ENCODE peak calls at places on chromosomes 2 and 18, in five cellular contexts. One of them, this sample, is unnamed.

GRCh38 chr18:61606759-61607158 is 273.5 kb downstream of the CDH20 start:
- DNase-seq in tibial artery: peak; percentile 84
- DNase-seq in cardiac muscle cell: peak; percentile 96
- DNase-seq in upper lobe of right lung: peak; percentile 70
- DNase-seq in Panc1: peak; percentile 48
- DNase-seq in this sample: peak; percentile 96

GRCh38 chr2:171482308-171482707 is 40.0 kb upstream of the CYBRD1 start:
- DNase-seq in tibial artery: no peak
- DNase-seq in upper lobe of right lung: no peak
- DNase-seq in Panc1: no peak
- DNase-seq in cardiac muscle cell: peak; percentile 22
- DNase-seq in this sample: no peak

GRCh38 chr2:241871538-241872312 is 2.2 kb downstream of the RTP5 start:
- DNase-seq in tibial artery: no peak
- DNase-seq in upper lobe of right lung: no peak
- DNase-seq in cardiac muscle cell: no peak
- DNase-seq in Panc1: no peak
- DNase-seq in this sample: no peak

GRCh38 chr2:227473019-227473461 is 1.1 kb downstream of the AGFG1 start:
- DNase-seq in cardiac muscle cell: no peak
- DNase-seq in Panc1: no peak
- DNase-seq in upper lobe of right lung: no peak
- DNase-seq in tibial artery: no peak
- DNase-seq in this sample: no peak

GRCh38 chr18:63844254-63844653 is 43.3 kb upstream of the SERPINB2 start:
- DNase-seq in cardiac muscle cell: peak; percentile 46
- DNase-seq in Panc1: no peak
- DNase-seq in tibial artery: no peak
- DNase-seq in upper lobe of right lung: no peak
- DNase-seq in this sample: peak; percentile 15

GRCh38 chr2:3784731-3785130 is 81.4 kb downstream of the DCDC2C start:
- DNase-seq in tibial artery: no peak
- DNase-seq in upper lobe of right lung: no peak
- DNase-seq in Panc1: no peak
- DNase-seq in cardiac muscle cell: peak; percentile 3
- DNase-seq in this sample: peak; percentile 47

GRCh38 chr2:240449764-240450531 is 14.5 kb downstream of the GPC1 start:
- DNase-seq in tibial artery: no peak
- DNase-seq in upper lobe of right lung: no peak
- DNase-seq in cardiac muscle cell: no peak
- DNase-seq in Panc1: no peak
- DNase-seq in this sample: no peak

GRCh38 chr2:238498188-238498587 is 71.5 kb downstream of the ASB1 start:
- DNase-seq in Panc1: no peak
- DNase-seq in upper lobe of right lung: peak; percentile 47
- DNase-seq in cardiac muscle cell: no peak
- DNase-seq in tibial artery: peak; percentile 59
- DNase-seq in this sample: no peak

GRCh38 chr2:145874466-145874865 is 1354.5 kb upstream of the ZEB2 start:
- DNase-seq in upper lobe of right lung: no peak
- DNase-seq in tibial artery: no peak
- DNase-seq in Panc1: no peak
- DNase-seq in cardiac muscle cell: peak; percentile 68
- DNase-seq in this sample: no peak

GRCh38 chr2:53509827-53510785 is 257.5 kb upstream of the CHAC2 start:
- DNase-seq in tibial artery: no peak
- DNase-seq in upper lobe of right lung: no peak
- DNase-seq in Panc1: no peak
- DNase-seq in cardiac muscle cell: no peak
- DNase-seq in this sample: no peak

GRCh38 chr2:137947714-137948336 is 16.4 kb upstream of the HNMT start:
- DNase-seq in tibial artery: peak; percentile 77
- DNase-seq in Panc1: no peak
- DNase-seq in cardiac muscle cell: peak; percentile 83
- DNase-seq in upper lobe of right lung: peak; percentile 81
- DNase-seq in this sample: peak; percentile 70

GRCh38 chr2:39068757-39069515 is 51.9 kb downstream of the SOS1 start:
- DNase-seq in upper lobe of right lung: no peak
- DNase-seq in Panc1: no peak
- DNase-seq in cardiac muscle cell: peak; percentile 2
- DNase-seq in tibial artery: no peak
- DNase-seq in this sample: no peak

GRCh38 chr2:10301946-10302478 is 692 bp upstream of the HPCAL1 start:
- DNase-seq in upper lobe of right lung: no peak
- DNase-seq in tibial artery: no peak
- DNase-seq in cardiac muscle cell: no peak
- DNase-seq in Panc1: no peak
- DNase-seq in this sample: no peak

GRCh38 chr2:64327510-64328414 is 126.2 kb upstream of the LGALSL start:
- DNase-seq in cardiac muscle cell: peak; percentile 54
- DNase-seq in tibial artery: no peak
- DNase-seq in upper lobe of right lung: peak; percentile 77
- DNase-seq in Panc1: no peak
- DNase-seq in this sample: no peak
- H3K4me3 ChIP-seq in cardiac muscle cell: no peak overlapping the region
- H3K4me3 ChIP-seq in tibial artery: no peak overlapping the region
- H3K4me3 ChIP-seq in upper lobe of right lung: peak overlapping the region; percentile 19
- H3K4me3 ChIP-seq in Panc1: no peak overlapping the region
- H3K4me3 ChIP-seq in this sample: no peak overlapping the region

GRCh38 chr18:77065221-77065981 is 67.2 kb downstream of the MBP start:
- DNase-seq in tibial artery: no peak
- DNase-seq in cardiac muscle cell: peak; percentile 97
- DNase-seq in Panc1: peak; percentile 93
- DNase-seq in upper lobe of right lung: peak; percentile 83
- DNase-seq in this sample: peak; percentile 84
- H3K4me1 ChIP-seq in tibial artery: peaks cover 21% of the 10 kb centered on the region
- H3K4me1 ChIP-seq in cardiac muscle cell: no peaks in the 10 kb centered on the region
- H3K4me1 ChIP-seq in Panc1: peaks cover 85% of the 10 kb centered on the region
- H3K4me1 ChIP-seq in upper lobe of right lung: peaks cover 71% of the 10 kb centered on the region
- H3K4me1 ChIP-seq in this sample: peaks cover 95% of the 10 kb centered on the region

GRCh38 chr2:232473467-232473890 is 14.2 kb downstream of the ECEL1 start:
- DNase-seq in tibial artery: no peak
- DNase-seq in upper lobe of right lung: peak; percentile 61
- DNase-seq in cardiac muscle cell: peak; percentile 35
- DNase-seq in Panc1: no peak
- DNase-seq in this sample: no peak
- H3K27me3 ChIP-seq in tibial artery: no peaks in the 10 kb centered on the region
- H3K27me3 ChIP-seq in upper lobe of right lung: no peaks in the 10 kb centered on the region
- H3K27me3 ChIP-seq in cardiac muscle cell: peaks cover 82% of the 10 kb centered on the region
- H3K27me3 ChIP-seq in Panc1: peaks cover 18% of the 10 kb centered on the region
- H3K27me3 ChIP-seq in this sample: peaks cover 37% of the 10 kb centered on the region

GRCh38 chr18:3873698-3874495 is 423.9 kb downstream of the TGIF1 start:
- DNase-seq in cardiac muscle cell: no peak
- DNase-seq in tibial artery: no peak
- DNase-seq in upper lobe of right lung: no peak
- DNase-seq in Panc1: no peak
- DNase-seq in this sample: no peak
- H3K4me3 ChIP-seq in cardiac muscle cell: no peak overlapping the region
- H3K4me3 ChIP-seq in tibial artery: peak overlapping the region; percentile 13
- H3K4me3 ChIP-seq in upper lobe of right lung: no peak overlapping the region
- H3K4me3 ChIP-seq in Panc1: no peak overlapping the region
- H3K4me3 ChIP-seq in this sample: no peak overlapping the region

GRCh38 chr2:12730265-12730664 is 13.5 kb downstream of the TRIB2 start:
- DNase-seq in Panc1: no peak
- DNase-seq in cardiac muscle cell: no peak
- DNase-seq in upper lobe of right lung: no peak
- DNase-seq in tibial artery: no peak
- DNase-seq in this sample: no peak
- H3K4me1 ChIP-seq in Panc1: no peaks in the 10 kb centered on the region
- H3K4me1 ChIP-seq in cardiac muscle cell: peaks cover 12% of the 10 kb centered on the region
- H3K4me1 ChIP-seq in upper lobe of right lung: peaks cover 66% of the 10 kb centered on the region
- H3K4me1 ChIP-seq in tibial artery: peaks cover 52% of the 10 kb centered on the region
- H3K4me1 ChIP-seq in this sample: no peaks in the 10 kb centered on the region

DNA sequence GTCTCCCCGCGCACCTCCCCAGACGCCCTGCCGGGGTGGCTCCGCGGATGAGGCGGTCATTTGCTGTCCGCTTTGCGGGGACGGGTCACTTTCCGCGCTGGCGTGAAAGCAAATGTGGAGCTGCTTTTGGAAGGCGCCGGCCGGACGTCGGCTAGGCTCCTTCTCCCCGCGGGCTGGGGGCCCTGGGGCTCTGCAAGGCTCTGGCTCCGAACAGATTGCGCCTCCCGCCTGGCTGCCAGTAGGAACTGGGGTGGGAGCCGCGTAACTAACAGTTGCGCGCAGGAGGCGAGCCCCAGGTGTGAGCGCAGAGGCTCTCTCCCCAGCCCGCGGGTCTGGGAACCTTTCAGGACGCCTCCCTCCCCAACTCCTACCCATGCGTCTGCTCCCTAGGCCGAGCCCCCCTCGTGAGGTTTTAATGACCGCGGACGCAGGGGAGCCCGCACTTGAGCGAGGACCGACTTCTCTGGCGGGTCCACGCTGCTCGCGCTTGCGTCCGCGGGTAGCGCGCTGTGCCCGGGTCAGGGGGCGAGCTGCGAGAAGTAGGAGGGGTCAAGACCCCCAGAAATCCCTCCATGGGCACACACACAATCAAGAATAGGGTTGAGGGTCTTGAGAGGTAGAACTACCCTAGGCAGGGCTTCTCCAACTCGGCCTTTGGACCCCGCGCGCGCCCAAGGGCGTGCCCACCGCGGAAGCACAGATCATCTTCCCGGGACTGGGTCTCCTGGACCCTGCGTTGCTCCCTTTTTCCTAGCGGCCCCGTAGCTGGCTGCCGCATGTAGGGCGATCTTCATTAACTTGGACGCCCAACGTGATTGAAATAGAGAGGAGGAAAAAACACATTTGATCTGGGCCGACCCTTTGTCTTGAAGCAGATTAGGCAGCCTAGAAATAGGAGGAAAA is 146.8 kb downstream of the MEIS1 start:
- DNase-seq in upper lobe of right lung: no peak
- DNase-seq in tibial artery: no peak
- DNase-seq in cardiac muscle cell: peak; percentile 22
- DNase-seq in Panc1: no peak
- DNase-seq in this sample: no peak
- H3K27me3 ChIP-seq in upper lobe of right lung: peaks cover 90% of the 10 kb centered on the region
- H3K27me3 ChIP-seq in tibial artery: peaks cover 5% of the 10 kb centered on the region
- H3K27me3 ChIP-seq in cardiac muscle cell: peaks cover 27% of the 10 kb centered on the region
- H3K27me3 ChIP-seq in Panc1: peaks cover 61% of the 10 kb centered on the region
- H3K27me3 ChIP-seq in this sample: peaks cover 12% of the 10 kb centered on the region

DNA sequence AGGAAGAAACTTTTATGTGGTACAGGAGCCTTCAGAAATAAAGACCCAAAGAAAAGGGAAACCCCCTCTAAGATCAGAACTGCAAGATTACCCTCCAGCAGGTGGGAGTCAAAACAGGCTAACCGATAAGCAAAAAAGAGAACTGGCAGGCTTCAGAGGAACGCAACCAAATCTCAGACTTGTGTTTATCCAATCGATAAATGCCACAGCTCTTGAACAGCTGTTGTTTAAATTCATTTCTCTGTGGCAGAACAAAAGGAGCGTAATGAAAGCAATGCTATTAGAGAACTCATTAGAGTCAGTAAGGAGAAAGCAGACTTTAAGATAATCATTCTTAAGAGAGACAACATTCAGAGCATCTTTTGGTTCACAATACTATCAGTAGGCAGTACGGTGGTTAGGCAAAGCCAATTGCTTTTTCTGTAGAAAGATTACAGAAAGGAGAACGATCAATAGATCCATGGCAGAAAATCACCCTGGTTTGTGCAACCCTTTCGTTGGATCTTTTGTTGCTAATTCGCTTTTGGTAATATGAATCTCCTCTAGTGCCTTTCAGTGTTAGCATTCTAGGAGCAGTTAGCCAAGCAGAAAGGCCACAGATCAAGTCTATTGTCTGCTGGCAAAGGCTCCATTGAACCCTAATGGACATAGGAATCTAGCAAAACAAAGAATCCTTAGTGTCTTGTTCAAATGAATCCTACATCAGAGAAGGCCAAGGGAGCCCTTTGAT is 476.4 kb upstream of the CHST9 start:
- DNase-seq in cardiac muscle cell: no peak
- DNase-seq in tibial artery: no peak
- DNase-seq in upper lobe of right lung: no peak
- DNase-seq in Panc1: no peak
- DNase-seq in this sample: no peak
- H3K4me3 ChIP-seq in cardiac muscle cell: no peak overlapping the region
- H3K4me3 ChIP-seq in tibial artery: no peak overlapping the region
- H3K4me3 ChIP-seq in upper lobe of right lung: no peak overlapping the region
- H3K4me3 ChIP-seq in Panc1: no peak overlapping the region
- H3K4me3 ChIP-seq in this sample: no peak overlapping the region

DNA sequence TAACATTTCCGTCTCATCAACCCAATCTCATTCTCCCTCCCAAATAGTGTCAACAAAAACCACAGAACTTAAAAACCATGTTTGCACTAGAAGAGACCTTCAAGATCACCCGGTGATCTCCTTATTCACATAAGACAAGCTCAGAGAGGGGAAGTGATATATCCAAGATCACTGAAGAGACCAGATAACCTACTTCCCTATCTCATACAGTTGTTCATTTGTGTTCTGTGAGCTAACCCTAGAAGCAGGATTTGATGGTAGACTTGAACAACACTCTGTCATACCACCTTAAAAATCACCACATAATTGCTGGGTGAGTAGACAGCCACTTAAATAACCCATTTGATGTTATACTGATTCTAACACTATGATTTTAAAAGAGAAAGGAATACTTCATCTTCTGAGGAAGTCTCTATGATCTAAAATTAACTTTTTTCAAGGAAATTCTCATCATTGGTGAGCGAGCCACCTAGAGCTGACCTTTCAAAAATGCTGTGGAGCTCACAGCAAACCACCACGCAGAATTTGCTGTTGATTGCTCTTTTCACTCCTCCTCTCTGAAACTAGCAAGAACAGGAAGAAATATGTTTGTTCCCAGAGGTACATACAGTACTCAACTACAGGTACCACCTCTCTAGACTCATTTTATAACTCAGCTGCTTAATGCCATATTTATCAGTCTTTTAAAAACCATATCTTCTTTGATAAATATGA is 15.1 kb downstream of the AAK1 start:
- DNase-seq in tibial artery: no peak
- DNase-seq in cardiac muscle cell: no peak
- DNase-seq in upper lobe of right lung: no peak
- DNase-seq in Panc1: no peak
- DNase-seq in this sample: no peak
- H3K4me1 ChIP-seq in tibial artery: peaks cover 7% of the 10 kb centered on the region
- H3K4me1 ChIP-seq in cardiac muscle cell: peaks cover 28% of the 10 kb centered on the region
- H3K4me1 ChIP-seq in upper lobe of right lung: peaks cover 32% of the 10 kb centered on the region
- H3K4me1 ChIP-seq in Panc1: peaks cover 18% of the 10 kb centered on the region
- H3K4me1 ChIP-seq in this sample: peaks cover 20% of the 10 kb centered on the region

DNA sequence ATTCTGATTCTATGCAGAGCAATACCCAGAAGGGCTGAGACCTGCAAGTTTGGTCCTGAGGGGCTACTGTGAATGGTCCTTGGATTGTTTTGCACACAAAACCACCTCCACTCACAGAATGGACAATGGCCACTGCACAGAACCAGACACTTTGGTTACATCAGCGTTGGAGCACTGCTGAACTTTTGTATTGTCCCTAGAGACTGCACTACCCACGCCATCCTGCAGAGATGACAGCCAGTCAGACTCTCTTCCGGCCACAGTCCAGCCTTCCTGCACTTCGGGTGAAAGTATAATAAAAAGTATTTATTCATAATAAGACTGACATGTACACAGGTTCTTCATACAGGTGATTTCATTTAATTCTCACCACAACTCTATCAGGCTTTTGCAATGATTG is 35.7 kb downstream of the CELF4 start:
- DNase-seq in tibial artery: no peak
- DNase-seq in Panc1: no peak
- DNase-seq in upper lobe of right lung: no peak
- DNase-seq in cardiac muscle cell: peak; percentile 49
- DNase-seq in this sample: no peak
- H3K27me3 ChIP-seq in tibial artery: no peaks in the 10 kb centered on the region
- H3K27me3 ChIP-seq in Panc1: peaks cover 4% of the 10 kb centered on the region
- H3K27me3 ChIP-seq in upper lobe of right lung: peaks cover 11% of the 10 kb centered on the region
- H3K27me3 ChIP-seq in cardiac muscle cell: peaks cover 27% of the 10 kb centered on the region
- H3K27me3 ChIP-seq in this sample: no peaks in the 10 kb centered on the region